ENCODE peak calls at places on chromosome 6, in four cellular contexts. D is fibroblast of lung, V is breast epithelium, N is Panc1. A is an unnamed sample.

GRCh38 chr6:159941286-159942113 is 27.4 kb upstream of the IGF2R start:
- DNase-seq in D (peak; percentile 66), V (no peak), N (peak; percentile 27), A (no peak)

GRCh38 chr6:42321976-42322375 is 104.3 kb upstream of the MRPS10 start:
- DNase-seq in D (no peak), V (no peak), N (no peak), A (no peak)

GRCh38 chr6:81818778-81819491 is 66.5 kb upstream of the TENT5A start:
- DNase-seq in D (peak; percentile 15), V (no peak), N (no peak), A (no peak)

GRCh38 chr6:72554203-72554564 is 67.7 kb upstream of the KCNQ5 start:
- DNase-seq in D (no peak), V (no peak), N (peak; percentile 68), A (no peak)

GRCh38 chr6:75747371-75747984 is 1.6 kb upstream of the MYO6 start:
- DNase-seq in D (no peak), V (no peak), N (no peak), A (no peak)

GRCh38 chr6:17169291-17169690 is 67.4 kb downstream of the STMND1 start:
- DNase-seq in D (peak; percentile 75), V (no peak), N (no peak), A (no peak)

GRCh38 chr6:114100421-114100820 is 129.5 kb upstream of the HDAC2 start:
- DNase-seq in D (peak; percentile 26), V (no peak), N (no peak), A (no peak)

GRCh38 chr6:108423982-108424695 is 129.3 kb downstream of the AFG1L start:
- DNase-seq in D (no peak), V (no peak), N (no peak), A (no peak)

GRCh38 chr6:107113460-107114212 is 1.7 kb downstream of the BEND3 start:
- DNase-seq in D (no peak), V (no peak), N (no peak), A (no peak)

GRCh38 chr6:57137392-57137791 is 34.7 kb upstream of the BAG2 start:
- DNase-seq in D (no peak), V (no peak), N (no peak), A (no peak)

GRCh38 chr6:54846243-54846856 is at the start of gene FAM83B:
- DNase-seq in D (no peak), V (peak; percentile 82), N (no peak), A (no peak)

GRCh38 chr6:127854009-127854408 is 46.8 kb downstream of the THEMIS start:
- DNase-seq in D (peak; percentile 27), V (no peak), N (no peak), A (no peak)

GRCh38 chr6:53373638-53374037 is 24.9 kb upstream of the ELOVL5 start:
- DNase-seq in D (no peak), V (no peak), N (no peak), A (no peak)

GRCh38 chr6:72616406-72617015 is 5.4 kb upstream of the KCNQ5 start:
- DNase-seq in D (peak; percentile 73), V (no peak), N (no peak), A (no peak)

GRCh38 chr6:70973591-70973990 is 16.7 kb upstream of the B3GAT2 start:
- DNase-seq in D (no peak), V (no peak), N (no peak), A (no peak)

GRCh38 chr6:166317261-166318212 is 9.3 kb upstream of the PRR18 start:
- DNase-seq in D (no peak), V (no peak), N (no peak), A (no peak)

GRCh38 chr6:166312832-166313231 is 4.6 kb upstream of the PRR18 start:
- DNase-seq in D (peak; percentile 24), V (no peak), N (no peak), A (no peak)

GRCh38 chr6:166318227-166318626 is 10.0 kb upstream of the PRR18 start:
- DNase-seq in D (no peak), V (no peak), N (no peak), A (no peak)

GRCh38 chr6:166313255-166314070 is 5.3 kb upstream of the PRR18 start:
- DNase-seq in D (peak; percentile 58), V (no peak), N (peak; percentile 13), A (no peak)

DNA sequence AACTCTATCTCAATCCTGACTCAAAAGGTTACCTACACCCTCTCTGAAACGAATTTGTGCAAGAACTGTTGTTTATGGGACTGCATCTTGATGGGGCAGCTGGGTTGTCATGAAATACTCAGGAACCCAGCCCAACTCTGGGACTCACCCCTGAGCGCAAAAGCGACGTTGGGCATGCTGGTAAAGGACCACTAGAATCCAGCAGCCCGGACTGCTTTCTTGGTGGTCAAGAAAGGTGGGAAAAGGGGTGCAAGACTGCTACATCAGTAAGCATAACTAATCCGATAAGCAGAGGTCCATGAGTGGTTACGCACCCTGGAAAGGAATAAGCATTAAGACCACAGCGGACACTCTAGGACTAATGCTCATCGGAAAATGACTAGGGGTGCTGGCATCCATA is 6.3 kb upstream of the PRR18 start:
- DNase-seq in D (no peak), V (no peak), N (no peak), A (no peak)
- H3K27ac ChIP-seq in D (no peak overlapping the region), V (no peak overlapping the region), N (no peak overlapping the region), A (no peak overlapping the region)

GRCh38 chr6:91137286-91137685 is 550.4 kb upstream of the MAP3K7 start:
- DNase-seq in D (no peak), V (no peak), N (no peak), A (no peak)
- H3K27ac ChIP-seq in D (no peak overlapping the region), V (no peak overlapping the region), N (no peak overlapping the region), A (no peak overlapping the region)

GRCh38 chr6:20202070-20202658 is 10.1 kb downstream of the MBOAT1 start:
- DNase-seq in D (peak; percentile 54), V (no peak), N (peak; percentile 82), A (no peak)
- H3K27ac ChIP-seq in D (no peak overlapping the region), V (peak overlapping the region; percentile 77), N (peak overlapping the region; percentile 85), A (no peak overlapping the region)

GRCh38 chr6:45738057-45738455 is 277.6 kb downstream of the CLIC5 start:
- DNase-seq in D (no peak), V (no peak), N (no peak), A (no peak)

GRCh38 chr6:45739058-45739457 is 276.6 kb downstream of the CLIC5 start:
- DNase-seq in D (no peak), V (no peak), N (no peak), A (no peak)

GRCh38 chr6:45742591-45742990 is 273.1 kb downstream of the CLIC5 start:
- DNase-seq in D (no peak), V (no peak), N (no peak), A (no peak)

GRCh38 chr6:45743028-45743615 is 272.5 kb downstream of the CLIC5 start:
- DNase-seq in D (no peak), V (no peak), N (no peak), A (no peak)

DNA sequence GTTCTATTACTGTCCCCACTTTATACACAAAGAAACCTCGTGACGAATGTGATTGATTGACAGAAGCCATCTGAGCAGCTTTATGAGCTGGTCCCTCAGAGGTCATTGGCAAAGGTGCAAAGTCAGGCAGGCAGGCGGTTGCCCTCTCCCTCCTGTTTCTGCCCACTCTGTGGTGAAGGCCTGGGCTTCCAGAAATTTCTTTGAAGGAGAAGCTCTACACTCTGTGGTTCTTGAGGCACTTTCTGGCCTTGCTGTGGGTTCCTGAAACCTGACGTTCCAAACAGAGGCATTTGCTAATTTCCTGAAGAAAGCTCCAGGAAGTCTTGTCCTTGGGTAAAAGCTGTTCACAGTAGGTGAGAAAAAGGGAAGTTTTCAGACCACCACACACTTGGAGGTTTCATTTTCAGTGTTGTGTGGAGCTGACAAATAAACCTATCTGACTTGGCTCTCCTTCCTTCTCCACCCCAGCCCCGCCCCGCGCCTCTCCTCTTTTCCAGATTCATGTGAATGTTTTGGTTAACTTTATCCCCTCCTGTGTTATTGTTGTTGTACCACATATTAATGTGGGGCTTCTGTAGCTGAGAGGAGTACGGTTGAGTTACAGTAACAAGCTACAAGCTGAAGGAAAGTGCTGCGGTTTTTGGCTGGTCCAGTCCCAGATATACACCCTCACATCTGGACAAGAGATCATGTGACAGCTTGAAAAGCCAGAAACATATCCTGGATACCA is 274.1 kb downstream of the CLIC5 start:
- DNase-seq in D (peak; percentile 89), V (peak; percentile 25), N (no peak), A (no peak)
- H3K27ac ChIP-seq in D (no peak overlapping the region), V (peak overlapping the region; percentile 75), N (no peak overlapping the region), A (peak overlapping the region; percentile 80)

A was measured in caudate nucleus.